ENCODE peak calls at places on chromosomes 12 and 14, in four cellular contexts. J is NCI-H1092; K is effector memory CD8-positive, alpha-beta T cell; D is bronchial epithelial cell. Z is an unnamed sample.

GRCh38 chr14:74558655-74559054 is 53.4 kb downstream of the LTBP2 start:
- DNase-seq in J (no peak), K (no peak), D (no peak), Z (no peak)

GRCh38 chr12:125454786-125455450 is 389.7 kb downstream of the AACS start:
- DNase-seq in J (no peak), K (no peak), D (no peak), Z (no peak)

GRCh38 chr14:94483729-94484275 is 7.8 kb upstream of the SERPINA9 start:
- DNase-seq in J (no peak), K (no peak), D (peak), Z (peak)

GRCh38 chr14:67987596-67987995 is 168.0 kb downstream of the RAD51B start:
- DNase-seq in J (no peak), K (no peak), D (peak), Z (peak)

GRCh38 chr12:42612258-42612608 is 22.7 kb upstream of the PRICKLE1 start:
- DNase-seq in J (no peak), K (no peak), D (no peak), Z (no peak)

GRCh38 chr14:97095269-97095668 is 298.1 kb downstream of the VRK1 start:
- DNase-seq in J (no peak), K (no peak), D (no peak), Z (no peak)

GRCh38 chr14:89425931-89426330 is 8.9 kb upstream of the FOXN3 start:
- DNase-seq in J (no peak), K (no peak), D (peak), Z (peak)

GRCh38 chr12:120843472-120843871 is 60.7 kb downstream of the SPPL3 start:
- DNase-seq in J (no peak), K (no peak), D (no peak), Z (no peak)

GRCh38 chr12:54341343-54341742 is 16.4 kb downstream of the COPZ1 start:
- DNase-seq in J (no peak), K (no peak), D (no peak), Z (no peak)

GRCh38 chr12:114411081-114411836 is 5.3 kb upstream of the TBX5 start:
- DNase-seq in J (no peak), K (no peak), D (no peak), Z (no peak)

GRCh38 chr12:89901906-89902648 is 193.4 kb upstream of the ATP2B1 start:
- DNase-seq in J (no peak), K (no peak), D (no peak), Z (no peak)

GRCh38 chr14:35122696-35123387 is 490 bp downstream of the PRORP start:
- DNase-seq in J (no peak), K (no peak), D (peak), Z (no peak)

GRCh38 chr12:102765736-102766135 is 151.3 kb downstream of the PAH start:
- DNase-seq in J (no peak), K (no peak), D (no peak), Z (no peak)

GRCh38 chr12:55629058-55629841 is 7.4 kb upstream of the OR10P1 start:
- DNase-seq in J (no peak), K (no peak), D (no peak), Z (no peak)

GRCh38 chr14:61841145-61841544 is 78.9 kb downstream of the SNAPC1 start:
- DNase-seq in J (no peak), K (no peak), D (no peak), Z (no peak)

GRCh38 chr12:61750604-61751003 is 509.6 kb upstream of the USP15 start:
- DNase-seq in J (no peak), K (no peak), D (peak), Z (peak)

GRCh38 chr12:48388430-48388829 is 37.7 kb upstream of the ZNF641 start:
- DNase-seq in J (no peak), K (no peak), D (peak), Z (no peak)

GRCh38 chr12:79388006-79388405 is 302.8 kb downstream of the PAWR start:
- DNase-seq in J (no peak), K (no peak), D (no peak), Z (no peak)

GRCh38 chr14:103243764-103244737 is 90.0 kb upstream of the EIF5 start:
- DNase-seq in J (no peak), K (no peak), D (peak), Z (peak)

GRCh38 chr14:93369393-93370266 is 22.6 kb downstream of the COX8C start:
- DNase-seq in J (no peak), K (no peak), D (no peak), Z (peak)